ENCODE peak calls at places on chromosome 7, in six cellular contexts. One of them, this sample, is unnamed.

GRCh38 chr7:80826520-80827237 is 92.2 kb downstream of the SEMA3C start:
- DNase-seq in heart left ventricle: no peak
- DNase-seq in progenitor cell of endocrine pancreas: no peak
- DNase-seq in AG09319: no peak
- DNase-seq in A549: no peak
- DNase-seq in adrenal gland: no peak
- DNase-seq in this sample: no peak

GRCh38 chr7:116180302-116180701 is 30.0 kb upstream of the TES start:
- DNase-seq in heart left ventricle: no peak
- DNase-seq in progenitor cell of endocrine pancreas: no peak
- DNase-seq in AG09319: no peak
- DNase-seq in A549: peak
- DNase-seq in adrenal gland: no peak
- DNase-seq in this sample: no peak

GRCh38 chr7:26151953-26152781 is at the start of gene NFE2L3:
- DNase-seq in heart left ventricle: peak
- DNase-seq in progenitor cell of endocrine pancreas: peak
- DNase-seq in AG09319: peak
- DNase-seq in A549: peak
- DNase-seq in adrenal gland: peak
- DNase-seq in this sample: peak

GRCh38 chr7:158572000-158572828 is 15.4 kb downstream of the PTPRN2 start:
- DNase-seq in heart left ventricle: no peak
- DNase-seq in progenitor cell of endocrine pancreas: no peak
- DNase-seq in AG09319: no peak
- DNase-seq in A549: peak
- DNase-seq in adrenal gland: peak
- DNase-seq in this sample: no peak

GRCh38 chr7:11297764-11298163 is 324.1 kb downstream of the PHF14 start:
- DNase-seq in heart left ventricle: no peak
- DNase-seq in progenitor cell of endocrine pancreas: no peak
- DNase-seq in AG09319: no peak
- DNase-seq in A549: no peak
- DNase-seq in adrenal gland: no peak
- DNase-seq in this sample: no peak

GRCh38 chr7:130995252-130996081 is 261.5 kb upstream of the KLF14 start:
- DNase-seq in heart left ventricle: no peak
- DNase-seq in progenitor cell of endocrine pancreas: no peak
- DNase-seq in AG09319: no peak
- DNase-seq in A549: no peak
- DNase-seq in adrenal gland: no peak
- DNase-seq in this sample: no peak

GRCh38 chr7:26492816-26493215 is 201.2 kb downstream of the SNX10 start:
- DNase-seq in heart left ventricle: no peak
- DNase-seq in progenitor cell of endocrine pancreas: no peak
- DNase-seq in AG09319: no peak
- DNase-seq in A549: no peak
- DNase-seq in adrenal gland: no peak
- DNase-seq in this sample: no peak

GRCh38 chr7:7920481-7920880 is 48.1 kb upstream of the GLCCI1 start:
- DNase-seq in heart left ventricle: no peak
- DNase-seq in progenitor cell of endocrine pancreas: no peak
- DNase-seq in AG09319: no peak
- DNase-seq in A549: no peak
- DNase-seq in adrenal gland: no peak
- DNase-seq in this sample: no peak

GRCh38 chr7:117118579-117119180 is 165.4 kb downstream of the ST7 start:
- DNase-seq in heart left ventricle: no peak
- DNase-seq in progenitor cell of endocrine pancreas: no peak
- DNase-seq in AG09319: no peak
- DNase-seq in A549: no peak
- DNase-seq in adrenal gland: no peak
- DNase-seq in this sample: no peak

GRCh38 chr7:193538-194256 is 1.3 kb downstream of the FAM20C start:
- DNase-seq in heart left ventricle: no peak
- DNase-seq in progenitor cell of endocrine pancreas: no peak
- DNase-seq in AG09319: no peak
- DNase-seq in A549: peak
- DNase-seq in adrenal gland: peak
- DNase-seq in this sample: no peak

GRCh38 chr7:49564379-49564714 is 209.1 kb upstream of the VWC2 start:
- DNase-seq in heart left ventricle: no peak
- DNase-seq in progenitor cell of endocrine pancreas: no peak
- DNase-seq in AG09319: no peak
- DNase-seq in A549: no peak
- DNase-seq in adrenal gland: no peak
- DNase-seq in this sample: no peak

GRCh38 chr7:80428161-80429054 is 83.5 kb downstream of the GNAT3 start:
- DNase-seq in heart left ventricle: peak
- DNase-seq in progenitor cell of endocrine pancreas: no peak
- DNase-seq in AG09319: no peak
- DNase-seq in A549: peak
- DNase-seq in adrenal gland: peak
- DNase-seq in this sample: no peak

DNA sequence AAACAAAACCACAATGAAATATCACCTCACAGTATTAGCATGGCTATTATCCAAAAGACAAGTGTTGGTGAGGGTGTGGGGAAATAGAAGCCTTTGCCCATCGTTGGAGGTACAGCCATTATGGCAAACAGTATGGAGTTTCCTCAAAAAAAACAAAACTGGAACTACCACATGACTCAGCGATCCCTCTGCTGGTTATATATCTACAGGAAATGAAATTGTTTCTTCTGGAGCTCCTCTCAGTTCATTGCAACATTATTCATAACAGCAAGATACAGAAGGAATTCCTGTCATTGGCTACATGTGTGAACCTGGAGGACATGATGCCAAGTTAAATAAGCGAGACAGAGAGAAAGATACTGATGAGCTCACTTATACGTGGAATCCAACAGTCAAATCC is 2.4 kb upstream of the UBE3C start:
- DNase-seq in heart left ventricle: no peak
- DNase-seq in progenitor cell of endocrine pancreas: no peak
- DNase-seq in AG09319: peak
- DNase-seq in A549: peak
- DNase-seq in adrenal gland: no peak
- DNase-seq in this sample: no peak
- TF ChIP-seq CTCF in heart left ventricle: no peak
- TF ChIP-seq CTCF in progenitor cell of endocrine pancreas: peak
- TF ChIP-seq CTCF in AG09319: peak
- TF ChIP-seq CTCF in A549: peak
- TF ChIP-seq CTCF in adrenal gland: peak
- TF ChIP-seq CTCF in this sample: no peak

DNA sequence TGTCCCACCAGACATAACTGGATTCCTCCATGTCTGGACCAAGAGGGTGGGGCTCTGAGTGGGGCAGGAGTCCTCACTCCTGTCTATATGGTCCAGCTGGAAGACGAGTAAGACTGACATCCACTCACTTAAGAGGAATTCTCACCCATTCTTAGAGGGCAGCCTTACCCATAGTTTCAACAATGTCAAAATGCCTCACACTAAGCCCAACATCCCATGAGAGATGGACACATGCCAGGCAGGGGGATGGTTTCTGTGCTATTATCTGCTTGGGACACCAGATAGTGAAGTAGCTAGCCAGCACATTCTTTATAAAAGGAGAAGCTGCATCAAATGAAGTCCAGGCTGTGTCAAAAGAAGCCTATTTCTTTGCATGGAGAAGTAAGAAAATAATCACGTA is 4.7 kb upstream of the LANCL2 start:
- DNase-seq in heart left ventricle: no peak
- DNase-seq in progenitor cell of endocrine pancreas: no peak
- DNase-seq in AG09319: no peak
- DNase-seq in A549: no peak
- DNase-seq in adrenal gland: no peak
- DNase-seq in this sample: no peak
- TF ChIP-seq CTCF in heart left ventricle: no peak
- TF ChIP-seq CTCF in progenitor cell of endocrine pancreas: no peak
- TF ChIP-seq CTCF in AG09319: no peak
- TF ChIP-seq CTCF in A549: no peak
- TF ChIP-seq CTCF in adrenal gland: no peak
- TF ChIP-seq CTCF in this sample: no peak

GRCh38 chr7:134515569-134516468 is 11.5 kb upstream of the AKR1B10 start:
- DNase-seq in heart left ventricle: no peak
- DNase-seq in progenitor cell of endocrine pancreas: no peak
- DNase-seq in AG09319: peak
- DNase-seq in A549: peak
- DNase-seq in adrenal gland: no peak
- DNase-seq in this sample: no peak

GRCh38 chr7:134514663-134515062 is 12.7 kb upstream of the AKR1B10 start:
- DNase-seq in heart left ventricle: no peak
- DNase-seq in progenitor cell of endocrine pancreas: peak
- DNase-seq in AG09319: peak
- DNase-seq in A549: peak
- DNase-seq in adrenal gland: no peak
- DNase-seq in this sample: no peak

GRCh38 chr7:134520130-134520529 is 7.2 kb upstream of the AKR1B10 start:
- DNase-seq in heart left ventricle: no peak
- DNase-seq in progenitor cell of endocrine pancreas: no peak
- DNase-seq in AG09319: no peak
- DNase-seq in A549: peak
- DNase-seq in adrenal gland: no peak
- DNase-seq in this sample: no peak
- TF ChIP-seq CTCF in heart left ventricle: no peak
- TF ChIP-seq CTCF in progenitor cell of endocrine pancreas: no peak
- TF ChIP-seq CTCF in AG09319: peak
- TF ChIP-seq CTCF in A549: peak
- TF ChIP-seq CTCF in adrenal gland: peak
- TF ChIP-seq CTCF in this sample: no peak

GRCh38 chr7:2834748-2835441 is 9.2 kb downstream of the GNA12 start:
- DNase-seq in heart left ventricle: no peak
- DNase-seq in progenitor cell of endocrine pancreas: no peak
- DNase-seq in AG09319: no peak
- DNase-seq in A549: no peak
- DNase-seq in adrenal gland: no peak
- DNase-seq in this sample: no peak
- TF ChIP-seq CTCF in heart left ventricle: no peak
- TF ChIP-seq CTCF in progenitor cell of endocrine pancreas: no peak
- TF ChIP-seq CTCF in AG09319: no peak
- TF ChIP-seq CTCF in A549: no peak
- TF ChIP-seq CTCF in adrenal gland: no peak
- TF ChIP-seq CTCF in this sample: no peak

GRCh38 chr7:12732428-12732827 is 45.0 kb downstream of the ARL4A start:
- DNase-seq in heart left ventricle: no peak
- DNase-seq in progenitor cell of endocrine pancreas: no peak
- DNase-seq in AG09319: no peak
- DNase-seq in A549: no peak
- DNase-seq in adrenal gland: no peak
- DNase-seq in this sample: no peak

GRCh38 chr7:12729112-12729511 is 41.7 kb downstream of the ARL4A start:
- DNase-seq in heart left ventricle: peak
- DNase-seq in progenitor cell of endocrine pancreas: no peak
- DNase-seq in AG09319: no peak
- DNase-seq in A549: no peak
- DNase-seq in adrenal gland: peak
- DNase-seq in this sample: no peak

GRCh38 chr7:12731775-12732174 is 44.3 kb downstream of the ARL4A start:
- DNase-seq in heart left ventricle: no peak
- DNase-seq in progenitor cell of endocrine pancreas: no peak
- DNase-seq in AG09319: no peak
- DNase-seq in A549: no peak
- DNase-seq in adrenal gland: no peak
- DNase-seq in this sample: no peak

GRCh38 chr7:12730523-12730922 is 43.1 kb downstream of the ARL4A start:
- DNase-seq in heart left ventricle: no peak
- DNase-seq in progenitor cell of endocrine pancreas: no peak
- DNase-seq in AG09319: no peak
- DNase-seq in A549: no peak
- DNase-seq in adrenal gland: no peak
- DNase-seq in this sample: no peak

DNA sequence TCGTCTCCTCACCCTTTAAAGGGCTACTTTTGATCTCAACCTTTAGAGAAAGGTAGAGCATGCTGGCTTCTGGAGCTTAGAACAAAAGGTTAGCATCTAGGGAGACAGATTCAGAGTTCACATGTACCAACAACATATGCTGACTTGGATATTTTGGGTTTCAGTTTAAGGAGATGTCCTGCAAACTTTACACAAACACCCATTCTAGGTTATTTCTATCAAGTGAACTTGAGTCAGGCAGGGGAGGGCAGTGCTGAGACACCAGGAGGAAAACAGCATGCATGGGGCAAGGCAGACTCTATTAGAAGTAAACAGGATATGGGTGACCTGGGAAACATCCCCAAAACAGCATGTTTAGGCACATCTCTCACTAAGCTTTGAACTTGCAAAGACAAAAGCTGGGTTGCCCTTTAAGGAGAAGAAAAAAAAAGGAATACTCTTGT is 43.8 kb downstream of the ARL4A start:
- DNase-seq in heart left ventricle: no peak
- DNase-seq in progenitor cell of endocrine pancreas: no peak
- DNase-seq in AG09319: no peak
- DNase-seq in A549: no peak
- DNase-seq in adrenal gland: no peak
- DNase-seq in this sample: no peak
- TF ChIP-seq CTCF in heart left ventricle: no peak
- TF ChIP-seq CTCF in progenitor cell of endocrine pancreas: no peak
- TF ChIP-seq CTCF in AG09319: peak
- TF ChIP-seq CTCF in A549: no peak
- TF ChIP-seq CTCF in adrenal gland: no peak
- TF ChIP-seq CTCF in this sample: no peak